ENCODE peak calls at places on chromosome 2, in ten cellular contexts. N, F, O, S, W, R, Q, E, Z and J are unnamed samples.

GRCh38 chr2:235685024-235685721 is 191.3 kb downstream of the AGAP1 start:
- DNase-seq in F (no peak), Q (no peak), S (no peak), E (peak), R (peak), O (no peak), Z (peak), W (no peak), N (no peak), J (no peak)

GRCh38 chr2:101064868-101065549 is 62.9 kb downstream of the RPL31 start:
- DNase-seq in E (peak), Q (no peak), S (peak), W (no peak), R (no peak), O (no peak), N (no peak), Z (peak), F (no peak), J (peak)

GRCh38 chr2:96404446-96405373 is 69.1 kb downstream of the NCAPH start:
- DNase-seq in F (no peak), Q (no peak), O (no peak), S (no peak), Z (no peak), R (no peak), E (no peak), N (peak), W (peak), J (no peak)

GRCh38 chr2:8922431-8922830 is 81.1 kb downstream of the MBOAT2 start:
- DNase-seq in Q (no peak), N (no peak), R (no peak), Z (no peak), E (no peak), O (no peak), S (no peak), W (no peak), F (no peak), J (no peak)

GRCh38 chr2:47190188-47190818 is 35.2 kb upstream of the STPG4 start:
- DNase-seq in N (no peak), Q (no peak), S (peak), F (no peak), E (no peak), R (no peak), Z (peak), W (no peak), O (no peak), J (peak)

GRCh38 chr2:233531880-233532458 is 34.6 kb downstream of the USP40 start:
- DNase-seq in Q (no peak), E (no peak), W (no peak), N (no peak), R (no peak), Z (no peak), O (no peak), F (no peak), S (no peak), J (no peak)

GRCh38 chr2:174485763-174486613 is 841 bp downstream of the GPR155 start:
- DNase-seq in S (peak), O (no peak), F (no peak), W (peak), R (peak), E (peak), Q (peak), N (peak), Z (peak), J (peak)

GRCh38 chr2:33000986-33001385 is 54.2 kb downstream of the LTBP1 start:
- DNase-seq in R (no peak), S (no peak), F (no peak), W (no peak), Z (peak), Q (no peak), E (no peak), N (no peak), O (no peak), J (no peak)

GRCh38 chr2:181239400-181239799 is 217.8 kb upstream of the ITGA4 start:
- DNase-seq in F (no peak), Z (peak), O (no peak), E (peak), N (no peak), Q (peak), S (peak), R (no peak), W (no peak), J (no peak)

GRCh38 chr2:172012688-172013358 is 13.1 kb downstream of the METAP1D start:
- DNase-seq in N (no peak), Q (peak), Z (no peak), O (no peak), E (no peak), S (no peak), W (no peak), R (no peak), F (no peak), J (no peak)

GRCh38 chr2:33433279-33434235 is 42.9 kb upstream of the RASGRP3 start:
- DNase-seq in Q (no peak), Z (peak), O (no peak), R (no peak), F (no peak), W (no peak), S (no peak), N (no peak), E (peak), J (peak)

GRCh38 chr2:49403722-49404507 is 249.6 kb upstream of the FSHR start:
- DNase-seq in N (no peak), Q (no peak), S (no peak), W (no peak), O (no peak), R (no peak), F (no peak), Z (peak), E (no peak), J (no peak)

GRCh38 chr2:37985333-37985732 is 60.2 kb downstream of the RMDN2 start:
- DNase-seq in E (peak), N (no peak), R (no peak), O (no peak), W (no peak), S (peak), Z (peak), F (no peak), Q (no peak), J (peak)

GRCh38 chr2:190649798-190650390 is 1.0 kb downstream of the NAB1 start:
- DNase-seq in E (peak), Z (peak), S (peak), R (no peak), Q (peak), O (no peak), F (no peak), N (no peak), W (peak), J (peak)

DNA sequence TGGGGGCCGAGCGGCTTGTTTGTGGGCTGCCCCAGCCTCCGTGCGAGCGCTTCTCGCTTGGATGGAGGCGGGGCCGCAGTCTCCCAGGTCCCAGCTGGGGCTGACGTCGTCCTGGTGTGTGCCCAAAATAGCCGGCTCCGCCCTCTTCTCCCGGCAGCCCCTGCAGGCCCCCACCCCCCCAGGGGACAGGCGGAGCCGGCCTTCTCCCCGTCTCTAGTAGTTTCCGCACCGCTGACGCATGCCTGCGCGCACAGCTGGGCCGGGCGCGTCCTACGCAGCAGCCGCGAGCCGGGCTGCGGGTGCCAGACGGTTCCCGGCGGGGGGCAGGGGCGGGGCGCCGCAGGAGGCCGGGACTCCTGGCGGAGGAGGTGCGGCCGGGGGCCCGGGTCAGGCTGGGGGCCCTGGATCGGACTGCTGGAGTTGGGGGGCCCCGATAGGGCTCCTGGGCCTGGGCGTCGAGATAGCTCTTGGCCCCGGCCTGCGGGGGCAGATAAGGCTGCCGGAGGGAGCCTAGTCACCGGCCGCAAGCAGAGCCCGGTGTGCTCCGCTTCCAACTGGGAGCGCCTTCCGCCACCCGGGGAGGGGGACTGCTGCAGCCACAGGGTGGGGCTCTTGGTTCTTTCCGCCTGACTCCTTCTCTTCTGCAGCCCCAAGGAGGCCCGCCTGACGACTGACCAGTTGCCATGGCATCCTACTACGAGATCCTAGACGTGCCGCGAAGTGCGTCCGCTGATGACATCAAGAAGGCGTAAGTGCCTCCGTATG is at the start of gene DNAJB2:
- DNase-seq in S (peak), O (peak), Q (peak), R (peak), W (peak), Z (peak), F (peak), E (peak), N (peak), J (peak)
- TF ChIP-seq CTCF in S (no peak), O (no peak), Q (no peak), R (no peak), W (no peak), Z (no peak), F (no peak), E (no peak), N (peak), J (peak)

GRCh38 chr2:197613509-197613987 is 61.8 kb downstream of the RFTN2 start:
- DNase-seq in F (no peak), Z (peak), O (no peak), R (no peak), E (peak), S (peak), Q (no peak), W (no peak), N (no peak), J (peak)

GRCh38 chr2:197620113-197620512 is 55.3 kb downstream of the RFTN2 start:
- DNase-seq in N (no peak), F (no peak), Q (no peak), W (no peak), E (peak), O (no peak), S (no peak), R (no peak), Z (peak), J (no peak)

GRCh38 chr2:197614532-197614931 is 60.9 kb downstream of the RFTN2 start:
- DNase-seq in O (no peak), Z (no peak), S (peak), N (no peak), W (peak), Q (no peak), R (no peak), E (no peak), F (no peak), J (no peak)

DNA sequence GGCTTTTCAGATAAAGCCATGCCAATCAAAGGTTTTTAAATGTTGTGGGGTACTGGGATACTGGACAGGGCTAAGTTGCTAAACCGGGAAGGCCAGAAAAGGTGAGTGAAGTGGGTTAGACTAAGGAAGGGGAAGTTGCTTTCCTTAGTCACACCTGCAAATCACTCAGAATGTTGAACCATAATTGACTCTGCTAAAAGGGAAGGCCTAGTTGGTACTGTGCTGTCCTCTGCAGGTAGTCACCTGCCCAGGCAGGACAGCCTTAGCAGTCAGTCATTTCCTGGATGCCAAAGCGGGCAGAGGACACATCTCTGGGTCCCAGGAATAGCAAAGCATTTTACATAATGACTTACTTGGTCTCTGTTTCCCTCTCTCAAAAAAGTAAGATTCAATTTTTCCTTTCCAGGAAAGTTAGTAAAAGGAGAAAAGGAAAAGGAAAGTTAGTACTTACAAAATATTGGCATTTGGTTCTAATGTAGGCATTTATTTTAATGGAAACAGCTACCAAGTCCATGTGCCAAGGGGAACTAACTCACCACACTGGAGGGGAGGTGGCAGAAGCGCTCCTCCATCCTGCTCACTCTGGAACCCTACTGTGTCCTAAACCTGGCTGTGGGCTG is 60.2 kb downstream of the RFTN2 start:
- DNase-seq in F (no peak), O (peak), Z (no peak), Q (no peak), S (peak), E (no peak), W (peak), N (no peak), R (no peak), J (no peak)
- TF ChIP-seq CTCF in F (no peak), O (peak), Z (no peak), Q (no peak), S (peak), E (no peak), W (peak), N (no peak), R (no peak), J (no peak)

DNA sequence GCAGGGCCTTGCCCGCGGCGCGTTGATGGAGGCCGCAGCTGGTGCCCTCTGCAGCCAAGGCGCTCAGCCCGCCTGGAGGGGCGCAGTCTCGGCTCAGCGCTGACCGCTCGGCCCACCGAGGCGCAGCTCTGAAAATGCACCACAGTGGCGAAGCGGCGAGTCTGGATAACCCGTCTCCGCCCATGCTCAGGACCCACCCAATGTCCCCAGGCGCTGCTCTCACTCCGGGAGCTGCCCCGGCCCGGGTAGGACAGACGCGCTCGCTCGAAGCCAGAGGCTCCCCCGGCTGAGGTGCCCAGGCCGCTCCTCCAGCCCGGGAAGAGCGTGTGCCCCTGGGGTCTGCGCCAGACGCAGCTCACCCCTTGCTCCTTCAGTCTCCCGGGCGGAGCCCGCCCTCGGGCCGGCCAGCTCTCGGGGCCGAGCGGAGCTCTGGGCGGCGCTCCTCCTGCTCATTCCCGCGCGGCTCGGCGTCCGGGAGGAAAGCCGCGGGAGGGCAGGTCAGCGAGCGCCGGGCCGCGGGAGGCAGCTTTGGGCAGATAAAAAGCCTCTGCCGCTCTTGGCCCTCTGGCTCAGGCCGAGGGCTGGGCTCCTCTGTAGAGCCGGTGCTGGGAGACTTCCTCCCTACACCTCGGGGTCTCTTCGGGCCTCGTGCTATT is 1.6 kb upstream of the TBR1 start:
- DNase-seq in W (peak), F (no peak), O (no peak), S (peak), E (peak), Q (peak), N (peak), Z (no peak), R (peak), J (peak)
- TF ChIP-seq CTCF in W (no peak), F (no peak), O (peak), S (no peak), E (no peak), Q (no peak), N (no peak), Z (no peak), R (no peak), J (peak)

DNA sequence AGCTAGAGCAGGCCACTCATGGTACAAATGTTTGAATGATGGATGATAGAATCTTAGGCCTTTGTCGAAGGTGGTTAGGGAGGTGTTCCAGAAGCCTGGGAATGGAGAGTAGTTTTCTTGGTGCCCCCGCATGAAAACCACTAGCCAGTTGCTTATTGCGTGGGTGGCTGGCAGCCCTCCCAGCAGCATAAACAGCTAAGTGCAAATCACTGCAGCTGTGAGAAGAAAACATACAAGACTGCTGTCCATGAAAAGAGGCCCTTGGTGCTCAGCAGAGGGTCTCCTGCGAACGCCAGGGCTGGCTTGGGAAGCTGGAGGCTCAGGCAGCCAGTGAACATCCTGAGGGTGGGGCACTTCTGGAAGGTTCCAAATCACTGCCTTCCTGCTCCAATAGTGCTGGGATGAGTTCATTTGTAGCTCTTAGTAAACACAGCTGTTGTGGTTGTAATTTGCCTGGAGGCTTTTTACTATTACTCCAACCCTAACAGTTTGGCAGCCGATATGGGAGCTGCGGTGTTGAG is 118.8 kb downstream of the MGAT5 start:
- DNase-seq in F (no peak), Q (no peak), W (no peak), S (peak), O (no peak), R (no peak), N (peak), E (peak), Z (peak), J (peak)
- TF ChIP-seq CTCF in F (no peak), Q (no peak), W (no peak), S (no peak), O (peak), R (no peak), N (no peak), E (no peak), Z (no peak), J (no peak)

GRCh38 chr2:222671259-222672067 is at the start of gene MOGAT1:
- DNase-seq in W (peak), R (peak), Z (peak), O (no peak), N (peak), Q (peak), E (peak), F (no peak), S (peak), J (no peak)
- TF ChIP-seq CTCF in W (no peak), R (no peak), Z (no peak), O (no peak), N (no peak), Q (no peak), E (no peak), F (peak), S (no peak), J (no peak)